ENCODE peak calls at places on chromosomes 1 and 21, in six cellular contexts. One of them, this sample, is unnamed. For H3K36me3, the result is how much of the 10 kb centered on the place peaks cover.

GRCh38 chr1:100358210-100358609 is 5.9 kb downstream of the CDC14A start:
- DNase-seq in Karpas-422: peak
- DNase-seq in SK-N-SH: peak
- DNase-seq in PC-3: peak
- DNase-seq in HCT116: no peak
- DNase-seq in aorta: no peak
- DNase-seq in this sample: no peak

GRCh38 chr1:94725566-94725965 is 94.6 kb upstream of the SLC44A3 start:
- DNase-seq in aorta: no peak
- DNase-seq in Karpas-422: no peak
- DNase-seq in HCT116: no peak
- DNase-seq in PC-3: peak
- DNase-seq in SK-N-SH: no peak
- DNase-seq in this sample: peak

GRCh38 chr1:19310720-19311502 is 1.0 kb downstream of the AKR7A2 start:
- DNase-seq in PC-3: no peak
- DNase-seq in SK-N-SH: peak
- DNase-seq in aorta: no peak
- DNase-seq in HCT116: no peak
- DNase-seq in Karpas-422: peak
- DNase-seq in this sample: no peak

GRCh38 chr1:47688161-47688560 is 250.3 kb downstream of the FOXD2 start:
- DNase-seq in Karpas-422: no peak
- DNase-seq in SK-N-SH: no peak
- DNase-seq in PC-3: no peak
- DNase-seq in aorta: peak
- DNase-seq in HCT116: no peak
- DNase-seq in this sample: no peak

GRCh38 chr1:236150291-236150940 is 8.1 kb downstream of the GPR137B start:
- DNase-seq in PC-3: no peak
- DNase-seq in aorta: no peak
- DNase-seq in HCT116: no peak
- DNase-seq in Karpas-422: peak
- DNase-seq in SK-N-SH: no peak
- DNase-seq in this sample: no peak

GRCh38 chr1:192559115-192560006 is 16.2 kb upstream of the RGS1 start:
- DNase-seq in HCT116: peak
- DNase-seq in Karpas-422: no peak
- DNase-seq in SK-N-SH: no peak
- DNase-seq in PC-3: peak
- DNase-seq in aorta: no peak
- DNase-seq in this sample: peak

GRCh38 chr1:38817958-38818705 is 41.4 kb downstream of the RRAGC start:
- DNase-seq in HCT116: no peak
- DNase-seq in aorta: peak
- DNase-seq in SK-N-SH: peak
- DNase-seq in PC-3: no peak
- DNase-seq in Karpas-422: no peak
- DNase-seq in this sample: no peak

GRCh38 chr1:197619008-197619640 is 156.2 kb downstream of the DENND1B start:
- DNase-seq in HCT116: peak
- DNase-seq in PC-3: peak
- DNase-seq in Karpas-422: peak
- DNase-seq in SK-N-SH: no peak
- DNase-seq in aorta: no peak
- DNase-seq in this sample: peak

GRCh38 chr1:81954388-81955023 is 153.8 kb downstream of the ADGRL2 start:
- DNase-seq in HCT116: no peak
- DNase-seq in Karpas-422: no peak
- DNase-seq in SK-N-SH: no peak
- DNase-seq in aorta: no peak
- DNase-seq in PC-3: no peak
- DNase-seq in this sample: peak

GRCh38 chr1:52629021-52629643 is 3.8 kb upstream of the SHISAL2A start:
- DNase-seq in aorta: no peak
- DNase-seq in PC-3: no peak
- DNase-seq in HCT116: no peak
- DNase-seq in SK-N-SH: peak
- DNase-seq in Karpas-422: no peak
- DNase-seq in this sample: no peak

GRCh38 chr21:29235714-29236197 is 63.0 kb upstream of the BACH1 start:
- DNase-seq in SK-N-SH: no peak
- DNase-seq in PC-3: no peak
- DNase-seq in Karpas-422: no peak
- DNase-seq in aorta: no peak
- DNase-seq in HCT116: no peak
- DNase-seq in this sample: no peak

GRCh38 chr1:162371611-162372010 is 5.0 kb downstream of the SPATA46 start:
- DNase-seq in HCT116: no peak
- DNase-seq in SK-N-SH: no peak
- DNase-seq in PC-3: peak
- DNase-seq in Karpas-422: no peak
- DNase-seq in aorta: no peak
- DNase-seq in this sample: peak

GRCh38 chr1:228277491-228278431 is 69.9 kb downstream of the OBSCN start:
- DNase-seq in PC-3: no peak
- DNase-seq in HCT116: no peak
- DNase-seq in SK-N-SH: peak
- DNase-seq in aorta: peak
- DNase-seq in Karpas-422: no peak
- DNase-seq in this sample: no peak

GRCh38 chr1:54972436-54972835 is 8.0 kb upstream of the TMEM61 start:
- DNase-seq in Karpas-422: no peak
- DNase-seq in SK-N-SH: no peak
- DNase-seq in PC-3: no peak
- DNase-seq in HCT116: no peak
- DNase-seq in aorta: no peak
- DNase-seq in this sample: no peak

GRCh38 chr1:206769331-206769731 is 1.2 kb upstream of the IL19 start:
- DNase-seq in aorta: no peak
- DNase-seq in SK-N-SH: no peak
- DNase-seq in PC-3: no peak
- DNase-seq in Karpas-422: no peak
- DNase-seq in HCT116: no peak
- DNase-seq in this sample: no peak

GRCh38 chr1:47763456-47764171 is 233.6 kb downstream of the TRABD2B start:
- DNase-seq in Karpas-422: no peak
- DNase-seq in aorta: peak
- DNase-seq in PC-3: no peak
- DNase-seq in SK-N-SH: no peak
- DNase-seq in HCT116: no peak
- DNase-seq in this sample: peak

GRCh38 chr1:11761988-11762406 is at the start of gene C1orf167:
- DNase-seq in PC-3: no peak
- DNase-seq in SK-N-SH: no peak
- DNase-seq in Karpas-422: peak
- DNase-seq in HCT116: no peak
- DNase-seq in aorta: no peak
- DNase-seq in this sample: no peak

GRCh38 chr1:53600486-53600885 is 138.5 kb downstream of the GLIS1 start:
- DNase-seq in PC-3: no peak
- DNase-seq in HCT116: no peak
- DNase-seq in SK-N-SH: no peak
- DNase-seq in aorta: peak
- DNase-seq in Karpas-422: no peak
- DNase-seq in this sample: no peak

GRCh38 chr1:164675342-164675904 is 116.4 kb downstream of the PBX1 start:
- DNase-seq in Karpas-422: no peak
- DNase-seq in HCT116: no peak
- DNase-seq in SK-N-SH: no peak
- DNase-seq in aorta: no peak
- DNase-seq in PC-3: peak
- DNase-seq in this sample: peak

GRCh38 chr21:15730484-15731242 is 881 bp downstream of the USP25 start:
- DNase-seq in aorta: no peak
- DNase-seq in SK-N-SH: no peak
- DNase-seq in Karpas-422: no peak
- DNase-seq in PC-3: peak
- DNase-seq in HCT116: no peak
- DNase-seq in this sample: no peak

GRCh38 chr1:14095001-14095400 is 395.0 kb downstream of the PRDM2 start:
- DNase-seq in aorta: no peak
- DNase-seq in PC-3: peak
- DNase-seq in HCT116: peak
- DNase-seq in Karpas-422: peak
- DNase-seq in SK-N-SH: peak
- DNase-seq in this sample: peak

GRCh38 chr1:32470991-32471694 is 6.3 kb downstream of the ZBTB8B start:
- DNase-seq in aorta: no peak
- DNase-seq in SK-N-SH: no peak
- DNase-seq in HCT116: no peak
- DNase-seq in PC-3: no peak
- DNase-seq in Karpas-422: peak
- DNase-seq in this sample: no peak

GRCh38 chr1:217561446-217561845 is 69.4 kb downstream of the GPATCH2 start:
- DNase-seq in HCT116: no peak
- DNase-seq in aorta: no peak
- DNase-seq in Karpas-422: no peak
- DNase-seq in PC-3: no peak
- DNase-seq in SK-N-SH: no peak
- DNase-seq in this sample: no peak

GRCh38 chr1:36137776-36138175 is 11.5 kb downstream of the TRAPPC3 start:
- DNase-seq in HCT116: no peak
- DNase-seq in aorta: no peak
- DNase-seq in Karpas-422: no peak
- DNase-seq in SK-N-SH: no peak
- DNase-seq in PC-3: no peak
- DNase-seq in this sample: no peak

GRCh38 chr1:36136535-36136934 is 11.5 kb upstream of the COL8A2 start:
- DNase-seq in HCT116: no peak
- DNase-seq in SK-N-SH: no peak
- DNase-seq in Karpas-422: no peak
- DNase-seq in PC-3: peak
- DNase-seq in aorta: no peak
- DNase-seq in this sample: peak

GRCh38 chr1:36134805-36135339 is 9.8 kb upstream of the COL8A2 start:
- DNase-seq in aorta: peak
- DNase-seq in SK-N-SH: peak
- DNase-seq in PC-3: peak
- DNase-seq in Karpas-422: peak
- DNase-seq in HCT116: no peak
- DNase-seq in this sample: peak

GRCh38 chr1:36139521-36139920 is 9.8 kb downstream of the TRAPPC3 start:
- DNase-seq in aorta: no peak
- DNase-seq in HCT116: no peak
- DNase-seq in SK-N-SH: no peak
- DNase-seq in PC-3: no peak
- DNase-seq in Karpas-422: no peak
- DNase-seq in this sample: no peak

GRCh38 chr1:36137226-36137625 is 12.1 kb downstream of the TRAPPC3 start:
- DNase-seq in aorta: no peak
- DNase-seq in PC-3: no peak
- DNase-seq in Karpas-422: no peak
- DNase-seq in HCT116: no peak
- DNase-seq in SK-N-SH: no peak
- DNase-seq in this sample: no peak
- H3K36me3 ChIP-seq in aorta: under half
- H3K36me3 ChIP-seq in PC-3: under half
- H3K36me3 ChIP-seq in Karpas-422: under half
- H3K36me3 ChIP-seq in HCT116: under half
- H3K36me3 ChIP-seq in SK-N-SH: under half
- H3K36me3 ChIP-seq in this sample: under half

DNA sequence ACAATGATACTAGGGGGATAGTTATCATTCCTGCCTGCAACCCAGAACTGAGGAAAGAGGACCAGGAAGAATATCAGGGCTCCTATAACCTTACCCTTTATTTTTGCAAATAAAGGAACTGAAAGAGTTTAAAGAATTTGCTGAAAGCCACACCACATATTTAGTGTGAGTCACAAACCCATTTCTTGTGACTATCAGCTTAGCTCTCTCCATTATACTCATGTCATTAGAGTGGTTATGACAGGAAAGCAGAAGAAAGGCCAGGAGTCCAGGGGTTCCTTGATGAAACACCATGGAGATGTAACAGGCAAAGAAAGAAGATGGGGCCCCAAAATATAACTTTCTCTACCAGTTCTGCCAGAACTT is 141.1 kb upstream of the SAMSN1 start:
- DNase-seq in HCT116: no peak
- DNase-seq in SK-N-SH: no peak
- DNase-seq in PC-3: no peak
- DNase-seq in Karpas-422: no peak
- DNase-seq in aorta: no peak
- DNase-seq in this sample: peak
- H3K4me3 ChIP-seq in HCT116: no peak
- H3K4me3 ChIP-seq in SK-N-SH: no peak
- H3K4me3 ChIP-seq in PC-3: no peak
- H3K4me3 ChIP-seq in Karpas-422: no peak
- H3K4me3 ChIP-seq in aorta: no peak
- H3K4me3 ChIP-seq in this sample: no peak

DNA sequence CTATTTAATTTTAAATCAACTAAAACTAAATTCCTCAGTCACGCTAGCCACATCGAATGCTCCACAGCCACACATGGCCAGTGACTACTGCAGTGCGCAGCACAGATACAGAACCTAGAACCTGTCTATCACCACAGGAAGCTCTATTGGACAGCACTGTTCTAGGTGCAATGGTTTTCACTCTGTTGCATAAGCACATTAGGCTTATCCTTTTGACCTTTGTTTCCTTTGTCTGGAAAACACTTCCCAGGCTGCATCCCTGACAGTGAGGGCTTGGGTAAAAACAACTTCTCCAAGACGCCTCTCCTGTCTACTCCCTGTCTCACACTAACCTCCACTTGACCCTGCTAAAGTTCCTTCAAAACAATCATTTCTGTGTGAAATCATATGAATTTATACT is 33.6 kb upstream of the RAP1GAP start:
- DNase-seq in PC-3: no peak
- DNase-seq in SK-N-SH: no peak
- DNase-seq in aorta: no peak
- DNase-seq in Karpas-422: no peak
- DNase-seq in HCT116: no peak
- DNase-seq in this sample: no peak
- H3K36me3 ChIP-seq in PC-3: under half
- H3K36me3 ChIP-seq in SK-N-SH: half or more
- H3K36me3 ChIP-seq in aorta: under half
- H3K36me3 ChIP-seq in Karpas-422: under half
- H3K36me3 ChIP-seq in HCT116: under half
- H3K36me3 ChIP-seq in this sample: under half

GRCh38 chr1:155932487-155932886 is 1.7 kb downstream of the KHDC4 start:
- DNase-seq in aorta: no peak
- DNase-seq in SK-N-SH: no peak
- DNase-seq in PC-3: peak
- DNase-seq in Karpas-422: no peak
- DNase-seq in HCT116: no peak
- DNase-seq in this sample: peak

GRCh38 chr1:155929057-155929456 is 5.2 kb downstream of the KHDC4 start:
- DNase-seq in Karpas-422: no peak
- DNase-seq in SK-N-SH: no peak
- DNase-seq in HCT116: no peak
- DNase-seq in PC-3: peak
- DNase-seq in aorta: no peak
- DNase-seq in this sample: peak

GRCh38 chr1:155933591-155934096 is 569 bp downstream of the KHDC4 start:
- DNase-seq in Karpas-422: no peak
- DNase-seq in PC-3: no peak
- DNase-seq in aorta: no peak
- DNase-seq in SK-N-SH: peak
- DNase-seq in HCT116: no peak
- DNase-seq in this sample: no peak

GRCh38 chr1:155932085-155932484 is 2.1 kb downstream of the KHDC4 start:
- DNase-seq in aorta: no peak
- DNase-seq in PC-3: peak
- DNase-seq in HCT116: no peak
- DNase-seq in Karpas-422: no peak
- DNase-seq in SK-N-SH: no peak
- DNase-seq in this sample: peak

GRCh38 chr1:155931332-155932038 is 2.7 kb downstream of the KHDC4 start:
- DNase-seq in SK-N-SH: no peak
- DNase-seq in Karpas-422: no peak
- DNase-seq in PC-3: peak
- DNase-seq in aorta: no peak
- DNase-seq in HCT116: no peak
- DNase-seq in this sample: peak
- H3K4me3 ChIP-seq in SK-N-SH: peak
- H3K4me3 ChIP-seq in Karpas-422: no peak
- H3K4me3 ChIP-seq in PC-3: peak
- H3K4me3 ChIP-seq in aorta: no peak
- H3K4me3 ChIP-seq in HCT116: no peak
- H3K4me3 ChIP-seq in this sample: peak

This sample was measured in bronchial epithelial cell.